ENCODE peak calls at places on chromosomes 16 and 17, in nine cellular contexts. G, T, X, D, R, L, I, V and P are unnamed samples.
A peak's percentile ranks its signal among the peaks of the same experiment; 100 is the strongest.

GRCh38 chr17:10059684-10060211 is 138.7 kb downstream of the GAS7 start:
- DNase-seq in G (no peak), T (no peak), X (no peak), D (no peak), R (no peak), L (no peak), I (peak; percentile 50), V (no peak), P (peak; percentile 62)

GRCh38 chr16:88505405-88506082 is 52.5 kb downstream of the ZFPM1 start:
- DNase-seq in G (peak; percentile 70), T (no peak), X (peak; percentile 93), D (peak; percentile 43), R (peak; percentile 19), L (no peak), I (peak; percentile 13), V (peak; percentile 80), P (no peak)

GRCh38 chr16:54928016-54928356 is 2.7 kb upstream of the IRX5 start:
- DNase-seq in G (no peak), T (peak; percentile 18), X (peak; percentile 52), D (no peak), R (no peak), L (no peak), I (peak; percentile 71), V (no peak), P (no peak)

GRCh38 chr16:19691161-19691850 is 26.7 kb downstream of the KNOP1 start:
- DNase-seq in G (no peak), T (no peak), X (no peak), D (no peak), R (no peak), L (no peak), I (no peak), V (no peak), P (no peak)

GRCh38 chr17:73396429-73397277 is 84.9 kb upstream of the CDC42EP4 start:
- DNase-seq in G (no peak), T (no peak), X (no peak), D (no peak), R (no peak), L (peak; percentile 84), I (peak; percentile 6), V (no peak), P (no peak)

GRCh38 chr17:13788385-13788784 is 186.7 kb upstream of the HS3ST3A1 start:
- DNase-seq in G (no peak), T (no peak), X (no peak), D (no peak), R (no peak), L (no peak), I (no peak), V (no peak), P (no peak)

GRCh38 chr17:43950554-43950953 is 3.2 kb downstream of the PYY start:
- DNase-seq in G (no peak), T (no peak), X (no peak), D (no peak), R (no peak), L (no peak), I (no peak), V (no peak), P (no peak)

GRCh38 chr17:82973456-82974135 is 105.8 kb upstream of the METRNL start:
- DNase-seq in G (no peak), T (no peak), X (no peak), D (no peak), R (no peak), L (no peak), I (no peak), V (peak; percentile 57), P (no peak)

GRCh38 chr17:11485802-11486421 is 112.4 kb upstream of the DNAH9 start:
- DNase-seq in G (no peak), T (no peak), X (no peak), D (no peak), R (no peak), L (no peak), I (no peak), V (no peak), P (no peak)

GRCh38 chr16:71282943-71283342 is 6.3 kb downstream of the CMTR2 start:
- DNase-seq in G (no peak), T (no peak), X (no peak), D (no peak), R (no peak), L (no peak), I (no peak), V (no peak), P (no peak)

GRCh38 chr16:85651822-85652430 is 36.8 kb downstream of the GINS2 start:
- DNase-seq in G (no peak), T (no peak), X (no peak), D (no peak), R (no peak), L (no peak), I (peak; percentile 19), V (no peak), P (no peak)

GRCh38 chr17:34727601-34728000 is 148.2 kb downstream of the TMEM132E start:
- DNase-seq in G (no peak), T (no peak), X (no peak), D (no peak), R (no peak), L (no peak), I (no peak), V (no peak), P (no peak)

GRCh38 chr17:42290577-42290976 is 2.3 kb downstream of the STAT5A start:
- DNase-seq in G (no peak), T (no peak), X (no peak), D (no peak), R (no peak), L (no peak), I (no peak), V (peak; percentile 12), P (no peak)

GRCh38 chr17:42928714-42929496 is 28.3 kb downstream of the G6PC1 start:
- DNase-seq in G (no peak), T (peak; percentile 8), X (peak; percentile 60), D (peak; percentile 4), R (no peak), L (peak; percentile 33), I (peak; percentile 70), V (no peak), P (no peak)

GRCh38 chr16:51404386-51404785 is 253.3 kb upstream of the SALL1 start:
- DNase-seq in G (no peak), T (no peak), X (no peak), D (no peak), R (no peak), L (no peak), I (no peak), V (no peak), P (no peak)

GRCh38 chr16:49698931-49699715 is 156.8 kb downstream of the ZNF423 start:
- DNase-seq in G (no peak), T (no peak), X (peak; percentile 87), D (no peak), R (no peak), L (no peak), I (no peak), V (no peak), P (no peak)

GRCh38 chr17:7002288-7003047 is 6.6 kb downstream of the ALOX12 start:
- DNase-seq in G (no peak), T (no peak), X (no peak), D (no peak), R (no peak), L (no peak), I (no peak), V (no peak), P (no peak)

GRCh38 chr17:50205931-50206505 is 4.6 kb upstream of the COL1A1 start:
- DNase-seq in G (no peak), T (no peak), X (no peak), D (no peak), R (no peak), L (no peak), I (peak; percentile 2), V (no peak), P (no peak)

GRCh38 chr17:77145635-77146632 is 5.2 kb downstream of the SEC14L1 start:
- DNase-seq in G (no peak), T (no peak), X (no peak), D (no peak), R (no peak), L (no peak), I (peak; percentile 91), V (peak; percentile 79), P (no peak)